ENCODE peak calls at places on chromosomes 4 and X, in four cellular contexts. One of them, this sample, is unnamed.

GRCh38 chr4:77028241-77028640 is 47.5 kb downstream of the CCNI start:
- DNase-seq in neuronal stem cell: no peak
- DNase-seq in HuH-7: no peak
- DNase-seq in choroid plexus epithelial cell: no peak
- DNase-seq in this sample: no peak

GRCh38 chr4:97453186-97453585 is 690.1 kb downstream of the STPG2 start:
- DNase-seq in neuronal stem cell: no peak
- DNase-seq in HuH-7: no peak
- DNase-seq in choroid plexus epithelial cell: no peak
- DNase-seq in this sample: no peak

GRCh38 chr4:53706422-53707032 is 115.2 kb upstream of the LNX1 start:
- DNase-seq in neuronal stem cell: peak; percentile 42
- DNase-seq in HuH-7: peak; percentile 22
- DNase-seq in choroid plexus epithelial cell: peak; percentile 87
- DNase-seq in this sample: no peak

GRCh38 chrX:5051831-5052491 is 1176.7 kb downstream of the NLGN4X start:
- DNase-seq in neuronal stem cell: no peak
- DNase-seq in HuH-7: no peak
- DNase-seq in choroid plexus epithelial cell: peak; percentile 25
- DNase-seq in this sample: no peak

GRCh38 chr4:40546506-40546905 is 83.2 kb downstream of the RBM47 start:
- DNase-seq in neuronal stem cell: no peak
- DNase-seq in HuH-7: peak; percentile 53
- DNase-seq in choroid plexus epithelial cell: no peak
- DNase-seq in this sample: no peak

GRCh38 chr4:8278009-8278395 is 8.4 kb downstream of the HTRA3 start:
- DNase-seq in neuronal stem cell: no peak
- DNase-seq in HuH-7: no peak
- DNase-seq in choroid plexus epithelial cell: no peak
- DNase-seq in this sample: no peak

GRCh38 chrX:9466115-9466495 is 1.2 kb downstream of the TBL1X start:
- DNase-seq in neuronal stem cell: no peak
- DNase-seq in HuH-7: no peak
- DNase-seq in choroid plexus epithelial cell: no peak
- DNase-seq in this sample: no peak

GRCh38 chrX:21943460-21944135 is 3.1 kb downstream of the SMS start:
- DNase-seq in neuronal stem cell: no peak
- DNase-seq in HuH-7: no peak
- DNase-seq in choroid plexus epithelial cell: peak; percentile 74
- DNase-seq in this sample: no peak

GRCh38 chrX:139290310-139290709 is 240.2 kb upstream of the F9 start:
- DNase-seq in neuronal stem cell: no peak
- DNase-seq in HuH-7: no peak
- DNase-seq in choroid plexus epithelial cell: no peak
- DNase-seq in this sample: no peak

GRCh38 chr4:38610844-38611550 is 53.0 kb upstream of the KLF3 start:
- DNase-seq in neuronal stem cell: no peak
- DNase-seq in HuH-7: no peak
- DNase-seq in choroid plexus epithelial cell: no peak
- DNase-seq in this sample: no peak

GRCh38 chr4:155722816-155723499 is 35.9 kb upstream of the GUCY1B1 start:
- DNase-seq in neuronal stem cell: no peak
- DNase-seq in HuH-7: no peak
- DNase-seq in choroid plexus epithelial cell: no peak
- DNase-seq in this sample: no peak